ENCODE peak calls at places on chromosome 17, in nine cellular contexts. O is thoracic aorta, Y is GM12864, L is type B pancreatic cell, F is lower leg skin, I is RWPE1, C is vagina, H is AG04450, V is HFFc6. J is an unnamed sample.

GRCh38 chr17:68738044-68738443 is 136.9 kb upstream of the FAM20A start:
- DNase-seq in O (no peak), Y (no peak), L (no peak), F (no peak), I (no peak), C (no peak), H (no peak), V (no peak), J (no peak)

GRCh38 chr17:29565643-29566472 is 979 bp downstream of the ABHD15 start:
- DNase-seq in O (no peak), Y (no peak), L (no peak), F (peak; percentile 91), I (no peak), C (no peak), H (no peak), V (no peak), J (peak; percentile 84)

GRCh38 chr17:10099051-10099571 is 99.3 kb downstream of the GAS7 start:
- DNase-seq in O (no peak), Y (no peak), L (no peak), F (peak; percentile 87), I (peak; percentile 32), C (no peak), H (no peak), V (peak; percentile 73), J (no peak)

GRCh38 chr17:19295478-19296200 is 58.5 kb downstream of the EPN2 start:
- DNase-seq in O (no peak), Y (no peak), L (no peak), F (no peak), I (no peak), C (no peak), H (no peak), V (no peak), J (no peak)

GRCh38 chr17:81099888-81100287 is 64.9 kb downstream of the BAIAP2 start:
- DNase-seq in O (no peak), Y (no peak), L (no peak), F (no peak), I (no peak), C (no peak), H (no peak), V (no peak), J (no peak)

GRCh38 chr17:66952031-66952524 is 12.4 kb upstream of the CACNG4 start:
- DNase-seq in O (no peak), Y (no peak), L (no peak), F (no peak), I (peak; percentile 90), C (no peak), H (peak; percentile 88), V (peak; percentile 32), J (no peak)

GRCh38 chr17:8481089-8481488 is 45.4 kb downstream of the NDEL1 start:
- DNase-seq in O (no peak), Y (no peak), L (no peak), F (peak; percentile 82), I (no peak), C (no peak), H (no peak), V (no peak), J (no peak)

GRCh38 chr17:3968017-3968416 is 3.8 kb upstream of the ATP2A3 start:
- DNase-seq in O (no peak), Y (no peak), L (no peak), F (no peak), I (no peak), C (no peak), H (no peak), V (no peak), J (no peak)

GRCh38 chr17:70519300-70519699 is 350.0 kb downstream of the KCNJ2 start:
- DNase-seq in O (no peak), Y (no peak), L (no peak), F (no peak), I (no peak), C (no peak), H (no peak), V (no peak), J (no peak)

GRCh38 chr17:57138956-57139576 is 54.0 kb downstream of the AKAP1 start:
- DNase-seq in O (no peak), Y (no peak), L (no peak), F (no peak), I (no peak), C (no peak), H (no peak), V (peak; percentile 30), J (no peak)

GRCh38 chr17:10036511-10037061 is 131.5 kb upstream of the RCVRN start:
- DNase-seq in O (no peak), Y (no peak), L (no peak), F (no peak), I (no peak), C (no peak), H (no peak), V (no peak), J (no peak)

GRCh38 chr17:13884347-13884746 is 185.0 kb upstream of the COX10 start:
- DNase-seq in O (no peak), Y (no peak), L (no peak), F (no peak), I (no peak), C (no peak), H (no peak), V (no peak), J (no peak)

GRCh38 chr17:58277726-58278595 is 2.8 kb downstream of the MPO start:
- DNase-seq in O (no peak), Y (no peak), L (no peak), F (no peak), I (no peak), C (no peak), H (no peak), V (no peak), J (peak; percentile 83)

GRCh38 chr17:66829386-66829864 is 5.5 kb upstream of the CACNG5 start:
- DNase-seq in O (no peak), Y (no peak), L (no peak), F (peak; percentile 85), I (peak; percentile 49), C (no peak), H (peak; percentile 16), V (peak; percentile 26), J (no peak)

GRCh38 chr17:44308320-44308818 is at the start of gene RUNDC3A:
- DNase-seq in O (peak; percentile 30), Y (no peak), L (peak; percentile 96), F (peak; percentile 96), I (peak; percentile 96), C (no peak), H (no peak), V (peak; percentile 25), J (peak; percentile 95)

GRCh38 chr17:55285340-55286301 is 20.9 kb downstream of the HLF start:
- DNase-seq in O (peak; percentile 93), Y (no peak), L (no peak), F (peak; percentile 97), I (no peak), C (no peak), H (no peak), V (peak; percentile 25), J (no peak)

GRCh38 chr17:43003542-43004172 is 2.9 kb upstream of the IFI35 start:
- DNase-seq in O (no peak), Y (no peak), L (no peak), F (no peak), I (no peak), C (no peak), H (no peak), V (no peak), J (no peak)
- TF ChIP-seq CTCF in O (no peak), Y (no peak), L (no peak), F (no peak), I (no peak), C (no peak), H (no peak), V (peak; percentile 27), J (no peak)

DNA sequence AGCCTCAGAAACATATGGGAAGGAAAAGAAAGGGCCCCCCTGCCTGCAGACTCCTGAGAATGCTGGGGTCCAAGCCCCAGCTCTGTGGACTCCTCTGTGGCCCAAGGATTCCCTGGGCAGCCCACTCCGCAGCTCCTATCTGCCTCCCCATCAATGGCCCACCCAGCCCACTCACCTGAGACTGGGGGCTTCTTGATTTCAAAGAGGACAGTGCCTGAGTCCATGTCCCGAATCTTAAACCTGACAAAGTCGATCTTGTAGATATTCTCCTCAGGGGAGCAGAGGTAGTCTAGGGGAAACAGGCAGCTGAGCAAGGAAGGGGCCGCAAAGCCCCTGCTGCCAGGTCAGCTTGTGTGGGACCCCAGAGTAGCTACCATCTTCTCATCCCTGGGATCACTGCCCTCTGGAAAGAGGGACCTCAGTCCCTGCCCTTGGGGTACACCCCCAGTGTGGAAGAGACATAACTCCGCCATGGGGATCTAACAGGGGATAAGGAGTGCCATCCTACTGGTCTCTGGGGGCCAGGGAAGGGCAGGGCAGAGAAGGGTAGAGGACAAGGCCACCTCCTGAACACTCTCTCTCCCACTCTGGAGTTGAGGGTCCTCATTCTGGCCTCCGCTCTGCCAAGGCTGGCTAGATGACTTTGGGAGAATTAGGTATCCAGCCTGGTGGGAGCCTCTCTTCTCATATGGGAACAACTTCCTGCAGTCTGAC is 3.9 kb downstream of the UNC119 start:
- DNase-seq in O (no peak), Y (no peak), L (no peak), F (no peak), I (no peak), C (no peak), H (no peak), V (no peak), J (no peak)
- TF ChIP-seq CTCF in O (peak; percentile 12), Y (no peak), L (no peak), F (no peak), I (no peak), C (no peak), H (no peak), V (peak; percentile 67), J (peak; percentile 3)

GRCh38 chr17:72931163-72931562 is 161.3 kb downstream of the SLC39A11 start:
- DNase-seq in O (no peak), Y (peak; percentile 40), L (no peak), F (no peak), I (no peak), C (no peak), H (no peak), V (no peak), J (no peak)

GRCh38 chr17:72937687-72938086 is 154.8 kb downstream of the SLC39A11 start:
- DNase-seq in O (no peak), Y (no peak), L (no peak), F (no peak), I (no peak), C (no peak), H (no peak), V (no peak), J (no peak)

GRCh38 chr17:72931635-72932034 is 160.9 kb downstream of the SLC39A11 start:
- DNase-seq in O (no peak), Y (no peak), L (no peak), F (no peak), I (no peak), C (no peak), H (no peak), V (no peak), J (no peak)

GRCh38 chr17:72935984-72936383 is 156.5 kb downstream of the SLC39A11 start:
- DNase-seq in O (no peak), Y (no peak), L (no peak), F (no peak), I (no peak), C (no peak), H (no peak), V (no peak), J (no peak)

GRCh38 chr17:72934927-72935326 is 157.6 kb downstream of the SLC39A11 start:
- DNase-seq in O (no peak), Y (no peak), L (no peak), F (no peak), I (no peak), C (no peak), H (no peak), V (no peak), J (no peak)
- TF ChIP-seq CTCF in O (no peak), Y (no peak), L (no peak), F (no peak), I (no peak), C (no peak), H (no peak), V (no peak), J (no peak)

GRCh38 chr17:17445925-17446665 is 30.7 kb upstream of the MED9 start:
- DNase-seq in O (no peak), Y (no peak), L (no peak), F (no peak), I (peak; percentile 59), C (no peak), H (peak; percentile 82), V (peak; percentile 95), J (no peak)
- TF ChIP-seq CTCF in O (no peak), Y (no peak), L (no peak), F (no peak), I (no peak), C (no peak), H (peak; percentile 10), V (no peak), J (no peak)